ENCODE peak calls at places on chromosomes 12 and 14, in four cellular contexts. N is RCC 7860, F is NCI-H524, M is posterior cingulate gyrus. A is an unnamed sample.

GRCh38 chr12:93766802-93767523 is 89.8 kb downstream of the CRADD start:
- DNase-seq in N (peak; percentile 33), F (peak; percentile 19), M (no peak), A (no peak)

GRCh38 chr14:68715032-68715924 is 77.6 kb downstream of the ZFP36L1 start:
- DNase-seq in N (no peak), F (no peak), M (no peak), A (no peak)

GRCh38 chr14:96246535-96246839 is 9.5 kb upstream of the BDKRB1 start:
- DNase-seq in N (peak; percentile 82), F (peak; percentile 45), M (no peak), A (no peak)

GRCh38 chr12:6532927-6533652 is 1.2 kb upstream of the GAPDH start:
- DNase-seq in N (peak; percentile 72), F (peak; percentile 75), M (peak; percentile 74), A (peak; percentile 79)

GRCh38 chr12:68259318-68259940 is 6.0 kb upstream of the IL22 start:
- DNase-seq in N (peak; percentile 59), F (no peak), M (no peak), A (no peak)

GRCh38 chr14:55028066-55028465 is 1.0 kb downstream of the SOCS4 start:
- DNase-seq in N (no peak), F (peak; percentile 40), M (no peak), A (peak; percentile 17)

GRCh38 chr14:105739331-105740102 is 213.1 kb downstream of the TMEM121 start:
- DNase-seq in N (no peak), F (no peak), M (no peak), A (no peak)

GRCh38 chr14:89792489-89793366 is 161.8 kb downstream of the EFCAB11 start:
- DNase-seq in N (no peak), F (no peak), M (no peak), A (no peak)

GRCh38 chr14:98136420-98136819 is 1135.6 kb downstream of the BCL11B start:
- DNase-seq in N (no peak), F (no peak), M (no peak), A (no peak)

GRCh38 chr12:50112456-50113218 is 601 bp downstream of the COX14 start:
- DNase-seq in N (peak; percentile 23), F (peak; percentile 74), M (no peak), A (peak; percentile 46)

GRCh38 chr14:21334202-21334906 is 49.5 kb downstream of the SUPT16H start:
- DNase-seq in N (no peak), F (no peak), M (no peak), A (no peak)

GRCh38 chr12:132708150-132708549 is 2.5 kb upstream of the PGAM5 start:
- DNase-seq in N (no peak), F (no peak), M (no peak), A (no peak)

GRCh38 chr14:67457782-67458181 is 30.7 kb downstream of the TMEM229B start:
- DNase-seq in N (no peak), F (peak; percentile 94), M (no peak), A (no peak)

GRCh38 chr12:95620171-95620570 is 68.9 kb upstream of the USP44 start:
- DNase-seq in N (no peak), F (no peak), M (no peak), A (no peak)

GRCh38 chr12:54935235-54935951 is 49.2 kb downstream of the TESPA1 start:
- DNase-seq in N (peak; percentile 84), F (no peak), M (no peak), A (no peak)

GRCh38 chr14:58238252-58239247 is 6.1 kb upstream of the PSMA3 start:
- DNase-seq in N (no peak), F (no peak), M (no peak), A (no peak)

GRCh38 chr12:15735837-15736615 is 53.2 kb downstream of the EPS8 start:
- DNase-seq in N (no peak), F (no peak), M (no peak), A (no peak)

GRCh38 chr14:45194964-45195363 is 58.0 kb downstream of the MIS18BP1 start:
- DNase-seq in N (no peak), F (no peak), M (no peak), A (no peak)

GRCh38 chr14:75182820-75183219 is 6.4 kb upstream of the TMED10 start:
- DNase-seq in N (no peak), F (no peak), M (no peak), A (no peak)

GRCh38 chr12:1838223-1838993 is 18.0 kb downstream of the LRTM2 start:
- DNase-seq in N (no peak), F (peak; percentile 59), M (peak; percentile 73), A (no peak)

GRCh38 chr14:39217214-39217879 is 16.4 kb upstream of the MIA2 start:
- DNase-seq in N (no peak), F (no peak), M (no peak), A (no peak)

GRCh38 chr12:82329508-82329907 is 28.7 kb downstream of the CCDC59 start:
- DNase-seq in N (no peak), F (peak; percentile 74), M (no peak), A (peak; percentile 92)

GRCh38 chr12:130263996-130264395 is 73.7 kb upstream of the PIWIL1 start:
- DNase-seq in N (no peak), F (no peak), M (no peak), A (no peak)

GRCh38 chr12:63069860-63070617 is 81.0 kb downstream of the AVPR1A start:
- DNase-seq in N (no peak), F (no peak), M (no peak), A (no peak)

GRCh38 chr14:24360281-24360680 is 7.7 kb upstream of the NFATC4 start:
- DNase-seq in N (no peak), F (no peak), M (no peak), A (no peak)

GRCh38 chr12:131621701-131622421 is 89.0 kb upstream of the SFSWAP start:
- DNase-seq in N (no peak), F (no peak), M (peak; percentile 75), A (no peak)

GRCh38 chr12:115850924-115851323 is 426.6 kb downstream of the MED13L start:
- DNase-seq in N (no peak), F (no peak), M (no peak), A (no peak)

GRCh38 chr12:130131025-130131424 is 31.2 kb upstream of the FZD10 start:
- DNase-seq in N (no peak), F (no peak), M (no peak), A (no peak)

GRCh38 chr12:15527201-15527782 is 205.0 kb downstream of the PTPRO start:
- DNase-seq in N (no peak), F (peak; percentile 7), M (peak; percentile 49), A (no peak)

GRCh38 chr14:101926620-101927019 is 37.8 kb upstream of the DYNC1H1 start:
- DNase-seq in N (no peak), F (no peak), M (no peak), A (no peak)

GRCh38 chr14:67673451-67673850 is 981 bp downstream of the VTI1B start:
- DNase-seq in N (no peak), F (no peak), M (no peak), A (no peak)

GRCh38 chr14:31968107-31968810 is 108.8 kb upstream of the ARHGAP5 start:
- DNase-seq in N (peak; percentile 40), F (no peak), M (no peak), A (no peak)

GRCh38 chr14:75578099-75578785 is at the start of gene FLVCR2:
- DNase-seq in N (no peak), F (peak; percentile 73), M (peak; percentile 62), A (peak; percentile 80)